ENCODE peak calls at places on chromosomes 1 and 21, in ten cellular contexts. W, M, E, K, A, Z, F, D, O and X are unnamed samples.
A peak's percentile ranks its signal among the peaks of the same experiment; 100 is the strongest.

GRCh38 chr1:165397945-165398344 is 41.4 kb upstream of the LMX1A start:
- DNase-seq in W (peak; percentile 49), M (no peak), E (peak; percentile 63), K (peak; percentile 31), A (no peak), Z (peak; percentile 91), F (peak; percentile 20), D (no peak), O (no peak), X (no peak)

GRCh38 chr1:152451254-152451653 is 37.2 kb upstream of the CRNN start:
- DNase-seq in W (no peak), M (no peak), E (peak; percentile 28), K (no peak), A (no peak), Z (no peak), F (no peak), D (no peak), O (no peak), X (no peak)

GRCh38 chr1:151309851-151310323 is 17.3 kb downstream of the PI4KB start:
- DNase-seq in W (peak; percentile 57), M (no peak), E (no peak), K (no peak), A (no peak), Z (peak; percentile 70), F (peak; percentile 43), D (no peak), O (no peak), X (no peak)

GRCh38 chr1:3772027-3772714 is 378 bp upstream of the SMIM1 start:
- DNase-seq in W (peak; percentile 93), M (peak; percentile 98), E (peak; percentile 89), K (peak; percentile 93), A (peak; percentile 98), Z (peak; percentile 89), F (peak; percentile 92), D (peak; percentile 79), O (peak; percentile 80), X (peak; percentile 96)

GRCh38 chr1:227913969-227914791 is 33.6 kb downstream of the WNT9A start:
- DNase-seq in W (peak; percentile 9), M (no peak), E (no peak), K (no peak), A (peak; percentile 43), Z (no peak), F (no peak), D (no peak), O (no peak), X (no peak)

GRCh38 chr21:17688912-17689874 is 76.5 kb upstream of the BTG3 start:
- DNase-seq in W (peak; percentile 56), M (peak; percentile 71), E (peak; percentile 96), K (peak; percentile 72), A (no peak), Z (no peak), F (peak; percentile 44), D (peak; percentile 23), O (no peak), X (peak; percentile 42)

GRCh38 chr1:196598902-196599301 is 9.3 kb downstream of the KCNT2 start:
- DNase-seq in W (no peak), M (no peak), E (no peak), K (no peak), A (no peak), Z (no peak), F (no peak), D (no peak), O (no peak), X (no peak)

GRCh38 chr1:36094621-36095061 is 5.9 kb downstream of the ADPRS start:
- DNase-seq in W (no peak), M (no peak), E (no peak), K (no peak), A (no peak), Z (peak; percentile 86), F (no peak), D (no peak), O (no peak), X (no peak)

GRCh38 chr1:164768045-164768402 is 209.0 kb downstream of the PBX1 start:
- DNase-seq in W (no peak), M (no peak), E (no peak), K (no peak), A (no peak), Z (peak; percentile 36), F (no peak), D (no peak), O (no peak), X (no peak)

GRCh38 chr1:31161571-31161970 is 78.1 kb downstream of the NKAIN1 start:
- DNase-seq in W (no peak), M (no peak), E (no peak), K (no peak), A (no peak), Z (no peak), F (no peak), D (no peak), O (no peak), X (no peak)

GRCh38 chr1:94863919-94864318 is 43.8 kb downstream of the SLC44A3 start:
- DNase-seq in W (no peak), M (peak; percentile 72), E (peak; percentile 89), K (no peak), A (no peak), Z (peak; percentile 88), F (no peak), D (no peak), O (no peak), X (peak; percentile 25)

GRCh38 chr1:29236993-29237905 is 927 bp downstream of the PTPRU start:
- DNase-seq in W (peak; percentile 66), M (peak; percentile 53), E (peak; percentile 31), K (peak; percentile 18), A (peak; percentile 74), Z (peak; percentile 71), F (peak; percentile 52), D (no peak), O (peak; percentile 5), X (peak; percentile 18)

GRCh38 chr1:147210987-147211386 is 14.2 kb downstream of the FMO5 start:
- DNase-seq in W (no peak), M (no peak), E (no peak), K (no peak), A (no peak), Z (no peak), F (no peak), D (no peak), O (no peak), X (no peak)

GRCh38 chr21:27759091-27759659 is 792.3 kb upstream of the ADAMTS5 start:
- DNase-seq in W (peak; percentile 43), M (peak; percentile 58), E (peak; percentile 39), K (no peak), A (peak; percentile 5), Z (peak; percentile 18), F (peak; percentile 27), D (no peak), O (no peak), X (peak; percentile 47)
- TF ChIP-seq CTCF in W (peak; percentile 42), M (peak; percentile 41), E (peak; percentile 64), K (no peak), A (no peak), Z (peak; percentile 37), F (peak; percentile 63), D (no peak), O (peak; percentile 35), X (peak; percentile 41)

DNA sequence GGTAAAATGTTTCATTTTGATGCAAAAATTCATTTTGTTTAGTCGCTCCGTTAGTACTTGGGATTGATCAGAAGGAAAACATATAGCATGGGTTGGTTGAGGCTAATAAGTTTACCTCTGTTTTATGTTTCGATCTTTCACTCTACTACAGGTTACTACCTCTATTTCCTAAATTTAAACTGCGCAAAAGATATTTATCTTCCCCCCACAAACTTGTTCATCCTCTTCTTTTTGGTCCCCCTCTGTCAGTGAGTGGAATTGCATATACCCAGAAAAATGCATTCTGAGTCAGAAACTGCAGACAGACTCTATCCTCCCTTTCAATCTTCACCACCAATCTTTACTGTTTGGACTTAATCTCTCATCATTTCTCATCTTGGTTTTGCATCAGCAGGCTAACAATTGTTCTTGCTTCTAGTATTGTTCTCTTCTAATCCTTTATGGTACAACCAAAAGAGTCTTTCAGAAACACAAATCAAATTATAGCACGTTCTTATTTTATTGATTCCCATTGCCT is 316.0 kb upstream of the ADGRL4 start:
- DNase-seq in W (no peak), M (no peak), E (peak; percentile 24), K (no peak), A (no peak), Z (peak; percentile 52), F (no peak), D (no peak), O (no peak), X (no peak)
- TF ChIP-seq CTCF in W (no peak), M (no peak), E (no peak), K (no peak), A (no peak), Z (no peak), F (no peak), D (no peak), O (no peak), X (no peak)

DNA sequence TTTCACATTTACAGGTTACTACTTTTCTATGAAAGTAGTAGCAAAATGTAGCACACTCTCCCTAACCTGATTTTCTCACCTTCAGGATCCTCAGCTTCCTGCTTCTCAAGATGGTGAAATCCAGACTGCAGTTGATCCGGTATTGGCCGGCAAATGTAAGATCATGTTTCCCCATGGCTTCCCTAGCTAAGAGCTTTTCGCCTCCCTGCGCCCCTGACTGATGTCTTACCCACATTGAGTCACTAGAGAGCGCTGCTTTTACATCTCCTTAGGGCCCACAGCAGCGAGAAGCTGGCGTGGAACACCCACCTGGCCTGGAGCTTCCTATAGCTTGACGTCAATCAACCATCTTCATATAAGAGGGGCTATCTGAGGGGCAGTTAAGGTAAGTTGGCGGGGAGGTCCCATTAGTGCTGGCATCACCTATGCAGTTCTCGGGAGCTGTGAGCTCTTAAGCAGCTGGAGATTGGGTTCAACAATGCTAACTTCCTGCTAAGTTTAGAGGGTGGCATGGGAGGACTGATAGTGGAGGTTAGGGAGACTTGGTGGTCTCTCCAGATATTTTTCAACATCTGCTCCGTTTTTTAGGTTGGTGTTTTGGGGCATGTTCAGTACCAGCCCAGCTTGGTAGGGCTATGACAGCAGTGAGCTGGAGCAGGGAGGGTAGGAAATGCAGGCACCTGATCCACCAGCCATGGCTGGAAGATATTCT is 5.5 kb downstream of the PTPN7 start:
- DNase-seq in W (no peak), M (peak; percentile 79), E (peak; percentile 33), K (peak; percentile 71), A (peak; percentile 67), Z (peak; percentile 79), F (no peak), D (peak; percentile 34), O (peak; percentile 31), X (peak; percentile 59)
- TF ChIP-seq CTCF in W (peak; percentile 6), M (peak; percentile 46), E (peak; percentile 39), K (peak; percentile 72), A (peak; percentile 62), Z (peak; percentile 58), F (peak; percentile 50), D (peak; percentile 55), O (peak; percentile 31), X (peak; percentile 36)

DNA sequence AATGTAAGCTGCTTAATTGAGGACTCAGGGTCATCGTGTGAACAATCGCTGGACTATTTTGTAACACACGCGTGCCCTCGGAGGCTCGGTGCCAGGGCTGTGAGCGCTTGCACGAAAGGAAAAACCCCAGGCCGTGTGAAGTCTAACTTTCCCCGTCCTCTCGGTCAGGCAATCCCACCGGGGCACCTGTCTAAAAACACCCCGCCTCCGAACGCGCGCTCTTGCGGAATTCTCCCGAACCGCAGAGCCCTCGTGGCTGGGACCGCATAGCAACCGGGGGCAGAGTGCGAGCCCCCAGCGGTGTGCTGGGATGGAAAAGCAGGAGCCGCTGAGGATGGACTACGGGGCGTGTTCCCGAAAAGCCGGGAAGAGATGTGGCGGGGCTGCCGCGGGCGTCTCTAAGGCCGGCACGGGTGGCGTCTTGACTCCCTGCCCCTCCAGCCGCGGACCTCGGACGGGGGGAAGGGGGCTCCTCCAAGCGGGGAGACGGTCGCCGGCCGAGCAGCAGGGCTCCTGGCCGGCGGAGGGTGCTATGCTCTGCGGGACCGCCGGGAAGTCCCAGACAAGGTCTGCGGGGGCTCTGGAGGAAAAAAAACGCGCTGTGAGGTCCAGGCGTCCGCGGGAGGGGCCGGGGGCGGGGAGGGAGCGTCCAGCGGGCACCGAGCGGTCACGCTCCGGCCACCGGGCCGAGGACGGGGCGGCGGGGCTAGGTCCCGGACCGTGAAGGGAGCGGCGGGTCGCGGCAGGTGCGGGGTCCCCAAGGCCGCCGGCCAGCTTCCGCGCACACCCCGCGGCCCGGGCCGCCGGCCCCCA is 936 bp downstream of the ZBTB21 start:
- DNase-seq in W (peak; percentile 65), M (peak; percentile 81), E (peak; percentile 49), K (peak; percentile 66), A (peak; percentile 61), Z (peak; percentile 66), F (peak; percentile 50), D (peak; percentile 11), O (peak; percentile 15), X (peak; percentile 71)
- TF ChIP-seq CTCF in W (no peak), M (no peak), E (no peak), K (no peak), A (no peak), Z (no peak), F (peak; percentile 54), D (peak; percentile 27), O (peak; percentile 37), X (peak; percentile 30)